ENCODE peak calls at places on chromosomes 11 and 22, in five cellular contexts. G is IMR-90, V is fibroblast of lung, J is keratinocyte, L is mammary epithelial cell. F is an unnamed sample. For H3K4me1, the result is how much of the 10 kb centered on the place peaks cover.

GRCh38 chr11:46391186-46391577 is 394 bp downstream of the CHRM4 start:
- DNase-seq in G (no peak), V (no peak), J (no peak), L (no peak), F (no peak)

GRCh38 chr22:47060718-47061117 is 298.3 kb downstream of the TBC1D22A start:
- DNase-seq in G (no peak), V (no peak), J (no peak), L (no peak), F (no peak)

GRCh38 chr11:86676533-86677154 is 4.2 kb upstream of the ME3 start:
- DNase-seq in G (no peak), V (no peak), J (no peak), L (no peak), F (no peak)

GRCh38 chr22:16699336-16699735 is 106.7 kb upstream of the CCT8L2 start:
- DNase-seq in G (no peak), V (no peak), J (no peak), L (no peak), F (no peak)

GRCh38 chr22:43077121-43077877 is 11.9 kb downstream of the TTLL1 start:
- DNase-seq in G (no peak), V (no peak), J (no peak), L (no peak), F (no peak)

GRCh38 chr11:117096973-117097566 is 1.2 kb downstream of the SIK3 start:
- DNase-seq in G (no peak), V (no peak), J (no peak), L (no peak), F (no peak)

GRCh38 chr22:42544686-42545085 is 9.1 kb upstream of the SERHL2 start:
- DNase-seq in G (peak), V (no peak), J (no peak), L (no peak), F (no peak)

GRCh38 chr11:3954448-3955298 is 99.2 kb downstream of the STIM1 start:
- DNase-seq in G (peak), V (no peak), J (no peak), L (peak), F (peak)

GRCh38 chr11:57434640-57435546 is 8.0 kb upstream of the SLC43A3 start:
- DNase-seq in G (peak), V (peak), J (no peak), L (peak), F (peak)

GRCh38 chr22:38973289-38974169 is 8.6 kb upstream of the APOBEC3B start:
- DNase-seq in G (peak), V (peak), J (no peak), L (no peak), F (peak)

GRCh38 chr11:117851091-117851490 is 25.4 kb downstream of the FXYD6 start:
- DNase-seq in G (peak), V (peak), J (no peak), L (no peak), F (no peak)

GRCh38 chr11:128716661-128717210 is 22.9 kb downstream of the FLI1 start:
- DNase-seq in G (peak), V (peak), J (no peak), L (no peak), F (peak)

GRCh38 chr22:43154887-43155536 is 3.7 kb downstream of the TSPO start:
- DNase-seq in G (no peak), V (no peak), J (no peak), L (no peak), F (no peak)

GRCh38 chr11:12598330-12599256 is 75.6 kb upstream of the TEAD1 start:
- DNase-seq in G (peak), V (peak), J (no peak), L (peak), F (peak)

GRCh38 chr11:110184466-110184865 is 91.3 kb downstream of the ZC3H12C start:
- DNase-seq in G (no peak), V (peak), J (no peak), L (no peak), F (no peak)

GRCh38 chr22:29202231-29203192 is 3.2 kb upstream of the EMID1 start:
- DNase-seq in G (peak), V (peak), J (no peak), L (no peak), F (peak)

GRCh38 chr22:49203091-49203862 is 624.4 kb downstream of the BRD1 start:
- DNase-seq in G (no peak), V (no peak), J (no peak), L (no peak), F (no peak)

GRCh38 chr11:64299847-64300648 is at the start of gene CATSPERZ:
- DNase-seq in G (no peak), V (no peak), J (no peak), L (no peak), F (no peak)

GRCh38 chr22:46116491-46116958 is 33.8 kb upstream of the PPARA start:
- DNase-seq in G (peak), V (peak), J (no peak), L (peak), F (peak)

GRCh38 chr11:128151338-128151737 is 436.0 kb downstream of the ETS1 start:
- DNase-seq in G (no peak), V (no peak), J (no peak), L (no peak), F (no peak)

GRCh38 chr22:17313591-17313990 is 55.7 kb upstream of the CECR2 start:
- DNase-seq in G (no peak), V (no peak), J (no peak), L (no peak), F (no peak)

GRCh38 chr22:26461188-26461810 is 22.3 kb downstream of the HPS4 start:
- DNase-seq in G (peak), V (peak), J (no peak), L (peak), F (no peak)

GRCh38 chr11:67392182-67392715 is 463 bp downstream of the RAD9A start:
- DNase-seq in G (no peak), V (no peak), J (no peak), L (no peak), F (no peak)

GRCh38 chr22:28943501-28943879 is 60.1 kb downstream of the ZNRF3 start:
- DNase-seq in G (no peak), V (no peak), J (no peak), L (no peak), F (no peak)

GRCh38 chr11:102202972-102203371 is 92.7 kb downstream of the YAP1 start:
- DNase-seq in G (no peak), V (no peak), J (no peak), L (no peak), F (no peak)

GRCh38 chr11:2768471-2769408 is 68.9 kb upstream of the KCNQ1OT1 start:
- DNase-seq in G (peak), V (peak), J (no peak), L (peak), F (peak)

GRCh38 chr22:17913705-17914282 is 110.6 kb downstream of the MICAL3 start:
- DNase-seq in G (peak), V (peak), J (no peak), L (no peak), F (no peak)

GRCh38 chr11:64055077-64055476 is 19.3 kb downstream of the FLRT1 start:
- DNase-seq in G (no peak), V (no peak), J (no peak), L (no peak), F (no peak)

GRCh38 chr11:78985654-78986053 is 411.0 kb upstream of the NARS2 start:
- DNase-seq in G (no peak), V (no peak), J (no peak), L (no peak), F (no peak)

GRCh38 chr11:95229199-95230053 is 1.6 kb downstream of the SESN3 start:
- DNase-seq in G (peak), V (peak), J (no peak), L (peak), F (peak)

GRCh38 chr11:95230054-95231034 is 658 bp downstream of the SESN3 start:
- DNase-seq in G (no peak), V (peak), J (no peak), L (peak), F (no peak)

GRCh38 chr11:95231126-95231880 is at the start of gene SESN3:
- DNase-seq in G (peak), V (peak), J (peak), L (peak), F (peak)

GRCh38 chr11:95231881-95232605 is 1.0 kb upstream of the SESN3 start:
- DNase-seq in G (no peak), V (peak), J (no peak), L (peak), F (peak)

GRCh38 chr11:95232666-95233065 is 1.7 kb upstream of the SESN3 start:
- DNase-seq in G (no peak), V (no peak), J (no peak), L (no peak), F (no peak)
- H3K4me3 ChIP-seq in G (no peak), V (peak), J (peak), L (peak), F (peak)

GRCh38 chr11:65415499-65416340 is 6.9 kb upstream of the NEAT1 start:
- DNase-seq in G (no peak), V (no peak), J (no peak), L (no peak), F (no peak)
- H3K9ac ChIP-seq in G (peak), V (peak), J (peak), L (no peak), F (peak)

DNA sequence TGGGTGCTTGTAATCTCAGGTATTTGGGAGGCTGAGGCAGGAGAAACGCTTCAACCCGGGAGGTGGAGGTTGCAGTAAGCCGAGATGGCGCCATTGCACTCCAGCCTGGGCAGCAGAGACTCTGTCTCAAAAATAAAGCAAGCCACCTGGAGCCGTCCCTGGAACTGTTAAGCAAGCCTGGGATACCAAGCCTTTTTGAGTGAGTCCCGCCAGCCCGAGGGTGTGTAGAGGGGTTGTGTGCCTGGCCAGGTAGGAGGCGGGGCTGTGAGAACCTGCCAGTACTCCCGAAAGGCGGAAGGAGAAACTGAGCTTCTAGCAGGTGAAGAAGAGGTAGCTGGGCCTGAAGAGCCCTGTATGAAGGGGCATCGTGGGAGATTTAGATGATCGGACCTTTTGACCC is 52.4 kb downstream of the TRIOBP start:
- DNase-seq in G (no peak), V (no peak), J (no peak), L (peak), F (no peak)
- H3K4me1 ChIP-seq in G (half or more), V (half or more), J (half or more), L (half or more), F (half or more)

GRCh38 chr11:416757-417621 is 2.2 kb upstream of the SIGIRR start:
- DNase-seq in G (no peak), V (no peak), J (no peak), L (peak), F (no peak)

GRCh38 chr11:419248-420005 is 4.6 kb upstream of the SIGIRR start:
- DNase-seq in G (no peak), V (no peak), J (no peak), L (no peak), F (no peak)

GRCh38 chr11:418343-419247 is 3.8 kb upstream of the SIGIRR start:
- DNase-seq in G (no peak), V (no peak), J (no peak), L (no peak), F (no peak)

GRCh38 chr11:416051-416756 is 1.4 kb upstream of the SIGIRR start:
- DNase-seq in G (no peak), V (no peak), J (no peak), L (no peak), F (no peak)

GRCh38 chr11:417652-418342 is 3.0 kb upstream of the SIGIRR start:
- DNase-seq in G (no peak), V (no peak), J (no peak), L (no peak), F (no peak)
- H3K4me3 ChIP-seq in G (no peak), V (no peak), J (no peak), L (no peak), F (no peak)

GRCh38 chr22:32331236-32331917 is 26.3 kb upstream of the RFPL3 start:
- DNase-seq in G (no peak), V (no peak), J (no peak), L (no peak), F (no peak)

GRCh38 chr22:32333769-32334639 is 23.7 kb upstream of the RFPL3 start:
- DNase-seq in G (no peak), V (no peak), J (no peak), L (no peak), F (no peak)

GRCh38 chr22:32333141-32333768 is 24.4 kb upstream of the RFPL3 start:
- DNase-seq in G (no peak), V (no peak), J (no peak), L (no peak), F (no peak)

GRCh38 chr22:32334640-32335365 is 22.9 kb upstream of the RFPL3 start:
- DNase-seq in G (no peak), V (no peak), J (no peak), L (no peak), F (peak)

DNA sequence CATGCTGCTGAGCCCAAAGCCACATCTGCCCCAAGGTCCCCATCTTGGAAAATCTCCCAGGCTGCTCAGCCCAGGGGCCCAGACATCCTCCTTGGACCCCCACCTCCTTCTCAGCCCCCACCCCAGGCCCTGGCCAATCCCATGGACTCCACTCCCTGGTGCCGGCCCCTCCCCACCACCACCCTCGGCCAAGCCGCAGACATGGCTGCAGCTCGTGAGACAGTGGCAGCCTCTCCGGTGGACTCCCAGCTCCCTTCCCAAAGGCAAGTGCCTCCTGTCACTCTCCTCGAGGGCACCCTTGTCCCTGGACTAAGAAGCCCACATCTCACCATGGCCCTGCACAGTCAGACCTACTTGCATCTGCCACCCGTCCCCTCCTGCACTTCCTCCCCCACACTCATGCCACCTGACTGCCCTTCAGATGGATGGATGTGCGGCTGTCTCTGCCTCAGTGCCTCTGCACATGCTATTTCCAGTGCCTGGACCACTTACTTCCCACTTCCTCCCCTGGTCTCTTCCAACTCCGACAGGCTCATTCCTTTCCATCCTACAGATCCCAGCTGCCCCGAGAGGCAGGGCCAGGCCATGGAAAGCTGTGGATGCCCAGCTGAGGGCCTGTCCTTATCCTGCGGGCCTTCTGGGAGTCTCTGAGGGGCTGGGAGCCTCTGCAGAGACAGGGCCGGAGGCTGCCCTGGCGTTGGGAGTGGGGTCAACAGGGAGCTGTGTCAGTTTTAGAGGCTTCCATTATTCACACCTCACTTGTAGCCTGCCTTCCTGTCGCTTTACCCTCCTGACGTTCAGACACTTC is 25.5 kb upstream of the RFPL3 start:
- DNase-seq in G (no peak), V (no peak), J (no peak), L (no peak), F (no peak)
- H3K9ac ChIP-seq in G (no peak), V (no peak), J (no peak), L (no peak), F (no peak)

DNA sequence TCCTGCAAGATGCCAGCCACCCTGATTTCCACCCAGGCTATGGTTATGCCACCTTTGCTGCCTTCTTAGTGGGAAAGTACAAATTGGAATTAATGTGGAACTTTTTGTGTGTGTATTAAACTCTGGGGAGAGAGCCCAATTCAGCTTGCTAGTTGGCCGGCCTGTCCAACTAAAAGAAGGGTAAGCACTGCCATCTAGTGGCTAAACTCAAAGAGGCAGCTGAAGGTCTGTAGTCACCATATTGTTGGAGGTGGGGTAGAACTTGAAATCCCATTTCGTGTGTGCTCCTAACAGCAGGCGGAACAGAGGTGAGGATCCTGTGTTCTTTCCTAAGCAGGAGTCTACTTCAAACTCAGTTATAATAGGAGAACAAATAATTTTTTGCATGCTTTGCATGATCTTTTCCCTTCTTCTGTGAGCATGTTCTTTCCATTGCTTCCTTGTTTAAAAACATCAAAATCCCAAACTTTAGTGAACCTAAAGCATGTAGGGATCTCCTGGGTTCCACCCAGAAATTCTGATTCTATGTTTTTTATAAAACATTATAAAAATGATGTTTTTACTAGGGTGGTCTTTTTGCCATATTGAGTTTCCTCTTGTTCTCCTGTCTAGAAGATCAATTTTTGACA is 138.8 kb upstream of the SORL1-AS1 start:
- DNase-seq in G (peak), V (peak), J (peak), L (peak), F (peak)
- H3K4me1 ChIP-seq in G (under half), V (under half), J (under half), L (under half), F (under half)

GRCh38 chr11:17605736-17606135 is 58.7 kb downstream of the OTOG start:
- DNase-seq in G (no peak), V (no peak), J (no peak), L (no peak), F (no peak)
- H3K4me3 ChIP-seq in G (no peak), V (no peak), J (no peak), L (no peak), F (no peak)

GRCh38 chr22:22822106-22822505 is 65.5 kb upstream of the IGLL5 start:
- DNase-seq in G (no peak), V (no peak), J (no peak), L (no peak), F (no peak)

GRCh38 chr22:22820076-22820475 is 67.5 kb upstream of the IGLL5 start:
- DNase-seq in G (no peak), V (no peak), J (no peak), L (no peak), F (no peak)

GRCh38 chr22:22823126-22823804 is 64.4 kb upstream of the IGLL5 start:
- DNase-seq in G (no peak), V (no peak), J (no peak), L (no peak), F (no peak)

GRCh38 chr22:22820626-22821025 is 67.0 kb upstream of the IGLL5 start:
- DNase-seq in G (no peak), V (no peak), J (no peak), L (no peak), F (no peak)

GRCh38 chr22:22821340-22821739 is 66.3 kb upstream of the IGLL5 start:
- DNase-seq in G (no peak), V (no peak), J (no peak), L (no peak), F (no peak)
- H3K9ac ChIP-seq in G (no peak), V (no peak), J (no peak), L (no peak), F (no peak)

GRCh38 chr22:18977824-18978425 is 41.8 kb upstream of the PRODH start:
- DNase-seq in G (no peak), V (no peak), J (no peak), L (no peak), F (no peak)

GRCh38 chr22:18983120-18983651 is 47.1 kb upstream of the PRODH start:
- DNase-seq in G (no peak), V (no peak), J (no peak), L (no peak), F (no peak)

GRCh38 chr22:18978506-18978905 is 42.4 kb upstream of the PRODH start:
- DNase-seq in G (no peak), V (no peak), J (no peak), L (no peak), F (no peak)

GRCh38 chr22:18979957-18980356 is 43.9 kb upstream of the PRODH start:
- DNase-seq in G (no peak), V (no peak), J (no peak), L (peak), F (no peak)

GRCh38 chr22:18980829-18981228 is 44.7 kb upstream of the PRODH start:
- DNase-seq in G (no peak), V (no peak), J (no peak), L (no peak), F (no peak)
- H3K4me1 ChIP-seq in G (under half), V (under half), J (under half), L (under half), F (under half)